ENCODE peak calls at places on chromosome 18, in five cellular contexts. R, K, A, M and O are unnamed samples.

GRCh38 chr18:55494899-55495298 is 93.1 kb downstream of the TCF4 start:
- DNase-seq in R (no peak), K (no peak), A (no peak), M (no peak), O (no peak)

GRCh38 chr18:3966246-3966984 is 488.7 kb downstream of the DLGAP1 start:
- DNase-seq in R (no peak), K (no peak), A (no peak), M (no peak), O (no peak)

GRCh38 chr18:13369756-13370510 is 151.4 kb downstream of the LDLRAD4 start:
- DNase-seq in R (no peak), K (no peak), A (no peak), M (no peak), O (no peak)

GRCh38 chr18:76981388-76981968 is 151.1 kb downstream of the MBP start:
- DNase-seq in R (no peak), K (no peak), A (no peak), M (no peak), O (no peak)

GRCh38 chr18:51182824-51183223 is 14.7 kb downstream of the MEX3C start:
- DNase-seq in R (no peak), K (no peak), A (no peak), M (no peak), O (no peak)

GRCh38 chr18:41756141-41756540 is 198.9 kb upstream of the PIK3C3 start:
- DNase-seq in R (no peak), K (no peak), A (no peak), M (no peak), O (no peak)

GRCh38 chr18:69599377-69599776 is 198.7 kb downstream of the DOK6 start:
- DNase-seq in R (no peak), K (no peak), A (no peak), M (no peak), O (no peak)

GRCh38 chr18:72458256-72458655 is 85.9 kb downstream of the CBLN2 start:
- DNase-seq in R (no peak), K (no peak), A (no peak), M (no peak), O (no peak)

GRCh38 chr18:12990128-12990485 is 1.1 kb upstream of the CEP192 start:
- DNase-seq in R (no peak), K (no peak), A (no peak), M (no peak), O (no peak)

GRCh38 chr18:76627444-76627843 is 132.4 kb upstream of the ZNF516 start:
- DNase-seq in R (no peak), K (no peak), A (no peak), M (no peak), O (no peak)

GRCh38 chr18:5987217-5987616 is 91.9 kb upstream of the TMEM200C start:
- DNase-seq in R (no peak), K (no peak), A (no peak), M (no peak), O (no peak)

GRCh38 chr18:49585781-49586663 is 24.2 kb downstream of the LIPG start:
- DNase-seq in R (no peak), K (no peak), A (no peak), M (no peak), O (no peak)

GRCh38 chr18:64806232-64806631 is 657.3 kb upstream of the LINC00305 start:
- DNase-seq in R (no peak), K (no peak), A (no peak), M (no peak), O (no peak)

DNA sequence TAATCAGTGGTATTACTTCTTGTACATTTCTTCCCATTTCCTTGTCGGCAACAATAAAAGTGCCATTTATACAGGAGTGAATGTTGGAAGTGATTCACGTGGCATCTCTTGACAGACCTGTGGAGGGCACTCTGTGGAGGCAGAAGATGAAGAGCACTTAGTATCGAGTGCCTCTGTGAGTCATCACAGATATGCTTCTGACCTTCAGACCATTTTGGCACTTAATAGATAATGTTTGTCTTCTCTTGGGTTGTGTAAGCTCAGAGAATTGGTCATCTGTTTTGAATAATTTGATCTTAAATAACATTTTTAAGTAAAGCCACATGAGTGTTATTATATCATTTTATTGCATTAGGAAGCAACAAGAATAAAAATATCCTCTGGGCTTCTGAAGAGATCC is 305.5 kb downstream of the PTPRM start:
- DNase-seq in R (no peak), K (no peak), A (no peak), M (no peak), O (no peak)
- TF ChIP-seq CTCF in R (no peak), K (peak), A (peak), M (no peak), O (no peak)

GRCh38 chr18:46677609-46678470 is 20.8 kb upstream of the LOXHD1 start:
- DNase-seq in R (no peak), K (no peak), A (no peak), M (no peak), O (no peak)
- TF ChIP-seq CTCF in R (no peak), K (peak), A (no peak), M (no peak), O (no peak)

DNA sequence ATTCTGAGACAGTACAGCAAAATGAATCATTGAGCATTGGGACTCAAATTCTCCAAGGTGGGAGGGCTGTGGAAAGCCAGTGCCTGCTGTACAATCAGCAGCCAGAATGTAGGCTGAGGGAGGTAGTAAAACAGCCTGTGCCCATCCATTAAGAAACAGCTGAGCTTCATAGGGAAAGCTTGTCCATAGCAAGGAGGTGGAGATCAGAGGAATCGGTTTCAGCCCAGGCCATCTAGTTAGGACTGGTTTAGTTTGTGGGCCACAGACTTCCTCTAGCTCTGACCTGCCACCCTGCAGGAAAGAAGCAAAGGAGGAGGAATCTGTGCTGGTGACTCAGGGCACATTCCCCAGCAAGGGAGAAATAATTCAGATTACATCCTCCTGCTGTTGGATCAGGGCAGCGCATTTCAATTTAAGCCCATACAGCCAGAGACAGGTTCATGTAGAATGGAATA is 333.4 kb downstream of the SETBP1 start:
- DNase-seq in R (no peak), K (no peak), A (peak), M (no peak), O (no peak)
- TF ChIP-seq CTCF in R (peak), K (no peak), A (peak), M (no peak), O (no peak)

GRCh38 chr18:9673296-9674251 is 34.5 kb upstream of the RAB31 start:
- DNase-seq in R (no peak), K (peak), A (no peak), M (no peak), O (no peak)
- TF ChIP-seq CTCF in R (peak), K (peak), A (peak), M (no peak), O (no peak)

DNA sequence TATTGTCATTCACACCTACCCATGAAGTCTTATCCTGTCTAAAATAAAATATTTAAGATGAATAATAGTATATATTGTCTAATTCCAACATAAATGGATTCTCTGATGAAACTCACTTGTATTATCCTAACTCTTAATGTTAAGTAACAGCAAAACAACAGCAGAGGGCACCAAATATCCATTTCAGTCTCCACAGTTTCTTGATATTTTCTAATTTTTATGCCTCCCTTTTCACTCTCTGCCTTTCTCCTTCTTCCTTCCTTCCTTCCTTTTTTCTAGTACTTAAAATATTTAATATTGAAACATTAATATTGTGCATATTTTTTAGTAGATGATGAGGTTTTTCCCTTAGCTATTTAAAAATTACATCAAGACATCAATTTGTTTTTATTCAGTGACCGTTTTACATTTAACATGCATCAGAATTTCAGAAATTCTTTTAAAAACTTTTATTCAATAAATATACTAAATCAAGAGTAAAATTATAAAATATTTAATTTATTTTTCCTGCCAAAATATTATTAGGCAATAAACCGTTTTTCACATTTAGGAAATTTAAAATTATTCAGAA is 97.6 kb downstream of the WDR7 start:
- DNase-seq in R (no peak), K (no peak), A (peak), M (no peak), O (no peak)
- TF ChIP-seq CTCF in R (peak), K (peak), A (peak), M (peak), O (no peak)

DNA sequence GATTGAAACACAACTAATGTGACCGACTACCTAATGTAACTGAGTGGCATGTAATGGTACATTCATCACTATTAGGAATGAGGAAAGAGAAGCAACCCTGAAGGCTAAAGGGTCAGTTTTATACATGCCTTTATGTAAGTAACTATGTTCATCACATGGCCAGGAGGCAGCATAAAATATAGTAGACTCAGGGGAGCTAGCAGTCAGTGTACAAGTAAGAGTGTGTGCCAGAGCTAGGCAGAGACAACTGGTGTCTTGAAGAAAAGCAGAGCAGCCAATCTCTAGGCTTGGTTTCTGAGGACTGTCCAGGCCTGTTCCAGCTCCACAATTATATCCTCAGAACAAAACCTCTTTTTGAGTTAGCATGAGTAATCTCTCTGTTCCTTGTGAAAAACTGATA is 18.1 kb downstream of the SMAD2 start:
- DNase-seq in R (no peak), K (no peak), A (no peak), M (no peak), O (no peak)
- TF ChIP-seq CTCF in R (no peak), K (no peak), A (no peak), M (no peak), O (no peak)

GRCh38 chr18:1057367-1057766 is 152.7 kb downstream of the ADCYAP1 start:
- DNase-seq in R (no peak), K (no peak), A (no peak), M (no peak), O (no peak)

DNA sequence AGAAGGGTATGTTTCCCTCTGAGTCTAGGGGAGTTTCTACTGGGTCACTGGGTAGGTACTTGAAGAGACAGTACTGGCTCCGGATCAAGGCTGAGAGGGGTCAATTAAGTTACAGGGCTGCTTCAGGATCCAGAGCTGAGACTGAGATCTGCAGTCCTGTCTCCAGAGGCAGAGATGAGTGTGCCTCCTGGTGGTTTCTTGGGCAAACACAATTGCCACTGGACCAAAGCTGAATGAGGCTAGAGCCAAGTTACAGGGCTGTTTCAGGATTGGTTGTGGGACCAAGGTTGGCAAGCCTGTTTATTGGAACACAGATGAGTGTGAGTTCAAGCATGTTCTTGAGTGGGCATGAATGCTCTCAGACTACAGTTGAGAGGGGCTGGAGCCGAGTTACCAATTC is 157.9 kb downstream of the ADCYAP1 start:
- DNase-seq in R (no peak), K (no peak), A (no peak), M (no peak), O (no peak)
- TF ChIP-seq CTCF in R (no peak), K (peak), A (peak), M (no peak), O (no peak)

DNA sequence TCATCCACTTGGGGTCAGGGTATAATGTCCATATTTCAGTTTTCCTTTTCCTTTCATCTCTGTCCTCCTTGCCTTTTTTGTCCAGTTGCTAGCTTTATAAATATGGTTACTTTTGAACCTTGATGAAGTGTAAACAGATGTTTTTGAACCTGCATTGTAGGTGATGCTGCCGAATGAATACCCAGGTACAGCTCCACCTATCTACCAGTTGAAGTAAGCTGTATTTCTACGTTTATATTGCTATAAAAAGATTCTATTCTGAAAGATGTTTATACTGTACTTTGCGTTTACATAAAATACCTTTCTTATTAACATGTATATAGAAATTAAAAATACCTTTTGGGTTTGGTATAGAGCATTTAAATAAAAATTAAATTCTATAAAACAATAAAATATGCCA is 2.2 kb downstream of the IMPACT start:
- DNase-seq in R (no peak), K (no peak), A (no peak), M (no peak), O (no peak)
- TF ChIP-seq CTCF in R (no peak), K (no peak), A (no peak), M (no peak), O (no peak)

GRCh38 chr18:58541137-58541788 is 87.6 kb downstream of the ALPK2 start:
- DNase-seq in R (no peak), K (peak), A (no peak), M (no peak), O (no peak)
- TF ChIP-seq CTCF in R (peak), K (peak), A (peak), M (no peak), O (no peak)

GRCh38 chr18:32919799-32920198 is 147.0 kb upstream of the KLHL14 start:
- DNase-seq in R (no peak), K (peak), A (no peak), M (peak), O (no peak)
- TF ChIP-seq CTCF in R (peak), K (peak), A (peak), M (no peak), O (no peak)